ENCODE peak calls at places on chromosome 22, in four cellular contexts. One of them, this sample, is unnamed. For H3K4me1, the result is how much of the 10 kb centered on the place peaks cover.

GRCh38 chr22:24325105-24325757 is 54.6 kb downstream of the SPECC1L start:
- DNase-seq in sigmoid colon: no peak
- DNase-seq in transverse colon: no peak
- DNase-seq in SK-N-SH: peak
- DNase-seq in this sample: no peak

GRCh38 chr22:45159652-45160462 is 3.9 kb upstream of the NUP50 start:
- DNase-seq in sigmoid colon: no peak
- DNase-seq in transverse colon: peak
- DNase-seq in SK-N-SH: no peak
- DNase-seq in this sample: no peak

GRCh38 chr22:49730656-49731055 is 97.0 kb downstream of the BRD1 start:
- DNase-seq in sigmoid colon: no peak
- DNase-seq in transverse colon: no peak
- DNase-seq in SK-N-SH: no peak
- DNase-seq in this sample: peak

GRCh38 chr22:35170716-35171697 is 86.3 kb upstream of the HMGXB4 start:
- DNase-seq in sigmoid colon: no peak
- DNase-seq in transverse colon: no peak
- DNase-seq in SK-N-SH: no peak
- DNase-seq in this sample: peak

GRCh38 chr22:29951675-29952413 is 68.9 kb downstream of the MTMR3 start:
- DNase-seq in sigmoid colon: no peak
- DNase-seq in transverse colon: no peak
- DNase-seq in SK-N-SH: peak
- DNase-seq in this sample: no peak

GRCh38 chr22:48485144-48486135 is 1342.2 kb downstream of the BRD1 start:
- DNase-seq in sigmoid colon: peak
- DNase-seq in transverse colon: no peak
- DNase-seq in SK-N-SH: no peak
- DNase-seq in this sample: no peak

GRCh38 chr22:45968003-45968650 is 8.8 kb downstream of the WNT7B start:
- DNase-seq in sigmoid colon: no peak
- DNase-seq in transverse colon: no peak
- DNase-seq in SK-N-SH: no peak
- DNase-seq in this sample: no peak

GRCh38 chr22:17751596-17751995 is 22.7 kb downstream of the BID start:
- DNase-seq in sigmoid colon: no peak
- DNase-seq in transverse colon: no peak
- DNase-seq in SK-N-SH: no peak
- DNase-seq in this sample: no peak

GRCh38 chr22:23062616-23063538 is 7.4 kb upstream of the GNAZ start:
- DNase-seq in sigmoid colon: no peak
- DNase-seq in transverse colon: no peak
- DNase-seq in SK-N-SH: peak
- DNase-seq in this sample: peak

GRCh38 chr22:31983911-31984661 is 39.8 kb downstream of the YWHAH start:
- DNase-seq in sigmoid colon: peak
- DNase-seq in transverse colon: no peak
- DNase-seq in SK-N-SH: no peak
- DNase-seq in this sample: no peak

GRCh38 chr22:24436553-24436952 is 9.2 kb downstream of the ADORA2A start:
- DNase-seq in sigmoid colon: no peak
- DNase-seq in transverse colon: no peak
- DNase-seq in SK-N-SH: peak
- DNase-seq in this sample: no peak

GRCh38 chr22:33274214-33274828 is 216.1 kb upstream of the SYN3 start:
- DNase-seq in sigmoid colon: no peak
- DNase-seq in transverse colon: peak
- DNase-seq in SK-N-SH: no peak
- DNase-seq in this sample: no peak

GRCh38 chr22:50585781-50586180 is 3.1 kb upstream of the CHKB start:
- DNase-seq in sigmoid colon: no peak
- DNase-seq in transverse colon: no peak
- DNase-seq in SK-N-SH: no peak
- DNase-seq in this sample: no peak

GRCh38 chr22:30892286-30892685 is 76.3 kb downstream of the MORC2 start:
- DNase-seq in sigmoid colon: no peak
- DNase-seq in transverse colon: no peak
- DNase-seq in SK-N-SH: no peak
- DNase-seq in this sample: no peak

GRCh38 chr22:48709976-48710375 is 1117.7 kb downstream of the BRD1 start:
- DNase-seq in sigmoid colon: peak
- DNase-seq in transverse colon: no peak
- DNase-seq in SK-N-SH: no peak
- DNase-seq in this sample: no peak

GRCh38 chr22:45506961-45507360 is 4.3 kb downstream of the FBLN1 start:
- DNase-seq in sigmoid colon: no peak
- DNase-seq in transverse colon: no peak
- DNase-seq in SK-N-SH: no peak
- DNase-seq in this sample: no peak

GRCh38 chr22:33923660-33924246 is 3.5 kb upstream of the LARGE1 start:
- DNase-seq in sigmoid colon: peak
- DNase-seq in transverse colon: peak
- DNase-seq in SK-N-SH: peak
- DNase-seq in this sample: no peak

GRCh38 chr22:21764038-21764804 is 28.6 kb upstream of the YPEL1 start:
- DNase-seq in sigmoid colon: no peak
- DNase-seq in transverse colon: no peak
- DNase-seq in SK-N-SH: no peak
- DNase-seq in this sample: no peak

GRCh38 chr22:50247748-50248147 is 2.9 kb upstream of the TUBGCP6 start:
- DNase-seq in sigmoid colon: no peak
- DNase-seq in transverse colon: peak
- DNase-seq in SK-N-SH: peak
- DNase-seq in this sample: no peak

GRCh38 chr22:29914165-29914564 is 31.2 kb downstream of the MTMR3 start:
- DNase-seq in sigmoid colon: no peak
- DNase-seq in transverse colon: no peak
- DNase-seq in SK-N-SH: peak
- DNase-seq in this sample: no peak

GRCh38 chr22:19998991-19999820 is 17.4 kb downstream of the ARVCF start:
- DNase-seq in sigmoid colon: no peak
- DNase-seq in transverse colon: no peak
- DNase-seq in SK-N-SH: peak
- DNase-seq in this sample: no peak

GRCh38 chr22:33579448-33580093 is 340.7 kb downstream of the LARGE1 start:
- DNase-seq in sigmoid colon: peak
- DNase-seq in transverse colon: peak
- DNase-seq in SK-N-SH: peak
- DNase-seq in this sample: no peak

GRCh38 chr22:25351631-25352293 is 132.3 kb downstream of the CRYBB2 start:
- DNase-seq in sigmoid colon: peak
- DNase-seq in transverse colon: no peak
- DNase-seq in SK-N-SH: no peak
- DNase-seq in this sample: no peak

GRCh38 chr22:30823015-30823370 is 128.3 kb downstream of the OSBP2 start:
- DNase-seq in sigmoid colon: no peak
- DNase-seq in transverse colon: no peak
- DNase-seq in SK-N-SH: peak
- DNase-seq in this sample: no peak

GRCh38 chr22:41367039-41367679 is 14.6 kb upstream of the TEF start:
- DNase-seq in sigmoid colon: peak
- DNase-seq in transverse colon: peak
- DNase-seq in SK-N-SH: peak
- DNase-seq in this sample: peak

GRCh38 chr22:35149149-35149548 is 83.2 kb downstream of the ISX start:
- DNase-seq in sigmoid colon: no peak
- DNase-seq in transverse colon: no peak
- DNase-seq in SK-N-SH: no peak
- DNase-seq in this sample: no peak

GRCh38 chr22:25536578-25536977 is 27.9 kb upstream of the GRK3 start:
- DNase-seq in sigmoid colon: no peak
- DNase-seq in transverse colon: no peak
- DNase-seq in SK-N-SH: no peak
- DNase-seq in this sample: no peak

GRCh38 chr22:48679656-48680555 is 1147.8 kb downstream of the BRD1 start:
- DNase-seq in sigmoid colon: no peak
- DNase-seq in transverse colon: no peak
- DNase-seq in SK-N-SH: no peak
- DNase-seq in this sample: no peak

GRCh38 chr22:39818050-39818449 is 75.5 kb downstream of the ENTHD1 start:
- DNase-seq in sigmoid colon: no peak
- DNase-seq in transverse colon: no peak
- DNase-seq in SK-N-SH: no peak
- DNase-seq in this sample: no peak

GRCh38 chr22:39819429-39819828 is 74.1 kb downstream of the ENTHD1 start:
- DNase-seq in sigmoid colon: no peak
- DNase-seq in transverse colon: no peak
- DNase-seq in SK-N-SH: no peak
- DNase-seq in this sample: no peak

GRCh38 chr22:39821008-39821407 is 72.6 kb downstream of the ENTHD1 start:
- DNase-seq in sigmoid colon: no peak
- DNase-seq in transverse colon: no peak
- DNase-seq in SK-N-SH: no peak
- DNase-seq in this sample: no peak

GRCh38 chr22:39815882-39816395 is 77.6 kb downstream of the ENTHD1 start:
- DNase-seq in sigmoid colon: no peak
- DNase-seq in transverse colon: no peak
- DNase-seq in SK-N-SH: no peak
- DNase-seq in this sample: no peak

DNA sequence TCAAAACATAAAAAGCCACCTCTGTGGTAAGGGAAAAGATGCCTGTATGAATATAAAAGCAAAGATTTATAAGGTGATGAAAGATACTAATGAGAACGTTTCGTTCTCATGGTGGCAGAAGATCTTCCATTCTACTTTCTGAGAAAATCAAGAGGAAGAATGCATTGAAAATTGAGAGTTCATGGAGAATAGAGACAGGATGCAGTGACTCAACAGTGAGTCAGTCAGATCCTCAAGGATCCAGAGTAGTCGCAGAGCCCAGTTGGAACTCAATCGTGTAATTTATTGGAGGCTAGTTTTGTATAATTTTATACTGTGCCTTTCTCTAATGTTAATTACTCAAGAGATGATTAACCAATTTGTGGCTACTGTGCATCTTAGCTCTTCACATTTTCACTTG is 73.3 kb downstream of the ENTHD1 start:
- DNase-seq in sigmoid colon: no peak
- DNase-seq in transverse colon: no peak
- DNase-seq in SK-N-SH: no peak
- DNase-seq in this sample: no peak
- TF ChIP-seq EP300 in sigmoid colon: no peak
- TF ChIP-seq EP300 in transverse colon: no peak
- TF ChIP-seq EP300 in SK-N-SH: no peak
- TF ChIP-seq EP300 in this sample: no peak

GRCh38 chr22:47128216-47129215 is 366.1 kb downstream of the TBC1D22A start:
- DNase-seq in sigmoid colon: no peak
- DNase-seq in transverse colon: no peak
- DNase-seq in SK-N-SH: no peak
- DNase-seq in this sample: no peak

GRCh38 chr22:47127441-47127871 is 365.0 kb downstream of the TBC1D22A start:
- DNase-seq in sigmoid colon: no peak
- DNase-seq in transverse colon: no peak
- DNase-seq in SK-N-SH: no peak
- DNase-seq in this sample: no peak

GRCh38 chr22:47130883-47131610 is 368.6 kb downstream of the TBC1D22A start:
- DNase-seq in sigmoid colon: no peak
- DNase-seq in transverse colon: no peak
- DNase-seq in SK-N-SH: no peak
- DNase-seq in this sample: no peak

GRCh38 chr22:47131611-47132427 is 369.4 kb downstream of the TBC1D22A start:
- DNase-seq in sigmoid colon: no peak
- DNase-seq in transverse colon: no peak
- DNase-seq in SK-N-SH: no peak
- DNase-seq in this sample: no peak

DNA sequence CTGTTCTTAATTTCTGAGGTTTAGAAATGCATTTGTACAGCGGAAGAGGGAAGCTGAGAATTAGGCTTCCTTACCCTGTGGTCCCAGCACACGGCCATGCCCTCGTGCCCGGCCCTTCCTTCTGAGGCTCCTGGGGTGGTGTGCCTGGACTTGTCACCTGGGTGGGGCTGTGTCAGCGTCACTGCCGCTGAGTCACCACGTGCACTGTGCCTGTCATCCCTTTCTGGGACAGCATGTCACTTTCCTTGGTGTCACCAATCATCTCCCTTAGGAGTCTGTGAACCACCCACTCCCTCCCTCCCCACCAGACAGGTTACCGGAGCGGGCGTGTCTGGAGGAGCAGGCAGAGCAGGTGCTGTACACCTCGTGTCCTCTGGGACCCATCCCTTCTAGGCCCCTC is 367.5 kb downstream of the TBC1D22A start:
- DNase-seq in sigmoid colon: no peak
- DNase-seq in transverse colon: peak
- DNase-seq in SK-N-SH: no peak
- DNase-seq in this sample: no peak
- TF ChIP-seq POLR2AphosphoS5 in sigmoid colon: no peak
- TF ChIP-seq POLR2AphosphoS5 in transverse colon: peak
- TF ChIP-seq POLR2AphosphoS5 in SK-N-SH: no peak
- TF ChIP-seq POLR2AphosphoS5 in this sample: no peak

DNA sequence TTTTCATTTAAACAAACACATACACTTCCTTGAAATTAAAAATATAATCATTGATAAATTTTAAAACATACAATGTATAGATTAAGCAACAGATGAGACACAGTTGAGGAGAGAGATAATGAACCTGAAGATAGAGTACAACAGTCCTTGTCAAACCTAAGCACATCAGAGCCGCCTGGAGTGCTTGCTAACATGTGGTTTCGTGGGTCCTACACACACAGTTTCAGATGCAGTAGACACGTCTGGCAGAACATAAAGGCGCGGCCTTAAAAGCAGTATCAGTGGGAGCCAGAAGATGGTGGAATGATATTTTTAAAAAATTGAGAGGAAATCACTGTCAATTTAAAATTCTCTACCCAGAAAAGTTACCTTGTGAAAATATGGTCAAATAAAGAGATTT is 134.4 kb downstream of the MPPED1 start:
- DNase-seq in sigmoid colon: no peak
- DNase-seq in transverse colon: no peak
- DNase-seq in SK-N-SH: no peak
- DNase-seq in this sample: no peak
- H3K4me1 ChIP-seq in sigmoid colon: under half
- H3K4me1 ChIP-seq in transverse colon: under half
- H3K4me1 ChIP-seq in SK-N-SH: under half
- H3K4me1 ChIP-seq in this sample: under half

DNA sequence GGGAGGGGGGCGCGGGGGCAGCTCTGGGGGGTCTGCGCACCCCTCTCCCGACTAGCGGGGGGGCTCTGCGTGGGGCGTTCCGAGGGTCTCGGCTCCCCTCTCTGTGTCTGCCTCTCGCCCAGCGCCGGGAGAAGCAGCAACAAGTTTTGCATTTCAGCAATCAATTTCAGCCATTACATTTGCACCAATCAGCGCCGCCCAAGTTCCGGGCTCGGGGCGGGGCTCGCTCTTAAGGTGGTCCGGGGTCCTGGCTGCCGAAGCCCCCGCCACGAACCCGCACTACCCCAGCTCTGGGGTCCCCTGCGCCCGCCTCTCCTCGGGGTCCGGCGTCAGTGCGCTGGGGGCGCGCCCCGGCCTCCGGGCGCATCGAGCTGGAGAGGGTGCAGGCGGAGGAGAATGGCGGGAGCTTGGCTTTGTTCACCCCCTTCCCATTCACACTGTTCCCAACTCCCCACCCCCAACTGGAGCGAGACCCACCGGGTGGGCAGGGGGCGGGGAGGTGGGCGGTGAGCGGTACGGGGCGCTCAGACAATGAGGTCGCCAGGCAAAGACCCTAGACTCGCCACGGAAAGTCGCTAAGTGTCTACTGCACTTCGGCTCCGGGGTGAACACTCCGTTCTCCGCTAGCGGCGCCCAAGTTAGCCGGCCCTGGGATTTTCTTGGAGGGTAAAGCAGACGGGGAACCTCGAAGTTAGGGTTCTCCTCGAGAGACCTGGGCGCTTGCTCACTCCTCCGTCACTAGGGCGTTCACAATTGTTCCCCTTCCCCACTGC is at the start of gene MN1:
- DNase-seq in sigmoid colon: no peak
- DNase-seq in transverse colon: peak
- DNase-seq in SK-N-SH: peak
- DNase-seq in this sample: no peak
- TF ChIP-seq EP300 in sigmoid colon: no peak
- TF ChIP-seq EP300 in transverse colon: no peak
- TF ChIP-seq EP300 in SK-N-SH: no peak
- TF ChIP-seq EP300 in this sample: no peak

This sample was measured in esophagus muscularis mucosa.